ENCODE peak calls at places on chromosome 14, in eight cellular contexts. V is BE2C, Q is stomach, H is fibroblast of lung, A is upper lobe of right lung, C is Peyer's patch, T is heart left ventricle, P is colonic mucosa. B is an unnamed sample.

GRCh38 chr14:90301580-90302181 is 30.1 kb downstream of the NRDE2 start:
- DNase-seq in V (no peak), Q (no peak), H (peak; percentile 59), A (no peak), C (no peak), T (no peak), P (no peak), B (no peak)

GRCh38 chr14:58669556-58670200 is 31.9 kb downstream of the DACT1 start:
- DNase-seq in V (no peak), Q (no peak), H (no peak), A (no peak), C (no peak), T (no peak), P (no peak), B (no peak)

GRCh38 chr14:72917420-72917819 is 8.8 kb upstream of the DCAF4 start:
- DNase-seq in V (no peak), Q (no peak), H (peak; percentile 6), A (no peak), C (no peak), T (no peak), P (no peak), B (no peak)

GRCh38 chr14:68983210-68983609 is 4.1 kb upstream of the ACTN1 start:
- DNase-seq in V (no peak), Q (no peak), H (no peak), A (no peak), C (no peak), T (no peak), P (no peak), B (no peak)

GRCh38 chr14:60101801-60102200 is 10.1 kb downstream of the PCNX4 start:
- DNase-seq in V (no peak), Q (no peak), H (peak; percentile 59), A (no peak), C (no peak), T (no peak), P (no peak), B (no peak)

GRCh38 chr14:77607741-77608302 is 8.6 kb downstream of the SPTLC2 start:
- DNase-seq in V (no peak), Q (no peak), H (no peak), A (no peak), C (no peak), T (no peak), P (no peak), B (no peak)

GRCh38 chr14:52780893-52781292 is 10.5 kb downstream of the GNPNAT1 start:
- DNase-seq in V (no peak), Q (no peak), H (no peak), A (no peak), C (no peak), T (no peak), P (no peak), B (no peak)

GRCh38 chr14:97813556-97813955 is 1016.4 kb downstream of the VRK1 start:
- DNase-seq in V (no peak), Q (no peak), H (no peak), A (no peak), C (no peak), T (no peak), P (no peak), B (no peak)

GRCh38 chr14:35470775-35471174 is 63.2 kb upstream of the INSM2 start:
- DNase-seq in V (peak; percentile 21), Q (no peak), H (peak; percentile 14), A (no peak), C (no peak), T (no peak), P (no peak), B (peak; percentile 48)

GRCh38 chr14:70782361-70782760 is 27.0 kb downstream of the MAP3K9 start:
- DNase-seq in V (no peak), Q (no peak), H (peak; percentile 96), A (no peak), C (no peak), T (no peak), P (no peak), B (no peak)

GRCh38 chr14:100107236-100107635 is 42.0 kb downstream of the EVL start:
- DNase-seq in V (no peak), Q (no peak), H (no peak), A (peak; percentile 76), C (no peak), T (no peak), P (no peak), B (no peak)

DNA sequence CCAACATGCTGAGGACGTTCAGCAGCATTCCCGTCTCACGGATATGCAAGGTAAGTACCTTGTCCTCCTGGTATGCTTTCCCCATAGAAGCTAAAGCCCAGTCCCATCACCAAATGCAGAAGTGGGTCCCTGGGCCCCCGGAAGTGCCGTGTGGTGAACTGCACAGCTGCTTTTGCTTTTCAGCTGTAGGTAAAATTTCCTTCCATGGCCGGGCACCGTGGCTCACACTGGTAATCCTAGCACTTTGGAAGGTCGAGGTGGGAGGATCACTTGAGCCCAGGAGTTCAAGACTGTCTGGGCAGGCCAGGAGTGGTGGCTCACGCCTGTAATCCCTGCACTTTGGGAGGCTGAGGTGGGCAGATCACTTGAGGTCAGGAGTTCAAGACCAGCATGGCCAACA is 44.1 kb downstream of the HSP90AA1 start:
- DNase-seq in V (no peak), Q (no peak), H (no peak), A (no peak), C (no peak), T (no peak), P (no peak), B (no peak)
- H3K36me3 ChIP-seq in V (peaks cover 85% of the 10 kb centered on the region), Q (peaks cover 100% of the 10 kb centered on the region), H (peaks cover 48% of the 10 kb centered on the region), A (peaks cover 97% of the 10 kb centered on the region), C (peaks cover 5% of the 10 kb centered on the region), T (peaks cover 80% of the 10 kb centered on the region), P (peaks cover 56% of the 10 kb centered on the region), B (peaks cover 88% of the 10 kb centered on the region)

GRCh38 chr14:54589843-54590242 is 22.9 kb downstream of the SAMD4A start:
- DNase-seq in V (no peak), Q (no peak), H (peak; percentile 41), A (no peak), C (no peak), T (no peak), P (no peak), B (no peak)

GRCh38 chr14:54590481-54590880 is 23.6 kb downstream of the SAMD4A start:
- DNase-seq in V (no peak), Q (no peak), H (no peak), A (no peak), C (no peak), T (no peak), P (no peak), B (no peak)

GRCh38 chr14:54594531-54594930 is 27.6 kb downstream of the SAMD4A start:
- DNase-seq in V (no peak), Q (no peak), H (peak; percentile 61), A (no peak), C (no peak), T (no peak), P (no peak), B (no peak)

GRCh38 chr14:54591461-54592245 is 24.7 kb downstream of the SAMD4A start:
- DNase-seq in V (no peak), Q (no peak), H (no peak), A (no peak), C (no peak), T (no peak), P (no peak), B (no peak)

DNA sequence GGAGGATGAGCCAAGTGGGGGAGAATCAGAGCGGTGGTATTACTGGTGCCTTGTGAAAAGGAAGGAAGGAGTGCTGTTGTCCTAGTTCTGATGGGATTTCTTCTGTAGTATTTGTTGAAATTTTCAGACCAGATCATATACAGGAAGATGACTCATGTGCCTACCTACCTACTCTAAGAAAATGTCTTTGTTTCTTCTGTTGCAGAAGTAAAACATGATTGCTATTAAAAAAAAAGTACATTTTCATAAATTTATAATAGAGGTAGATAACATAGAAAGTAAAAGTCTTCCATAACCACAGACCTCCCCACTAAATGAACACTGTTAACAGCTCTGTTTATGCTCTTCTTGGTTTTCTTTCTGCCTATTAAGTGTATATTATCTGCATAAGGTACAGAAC is 26.9 kb downstream of the SAMD4A start:
- DNase-seq in V (no peak), Q (no peak), H (peak; percentile 58), A (no peak), C (no peak), T (no peak), P (no peak), B (no peak)
- H3K4me3 ChIP-seq in V (no peak overlapping the region), Q (no peak overlapping the region), H (no peak overlapping the region), A (no peak overlapping the region), C (no peak overlapping the region), T (no peak overlapping the region), P (no peak overlapping the region), B (no peak overlapping the region)

GRCh38 chr14:50335389-50335788 is 23.3 kb downstream of the DMAC2L start:
- DNase-seq in V (peak; percentile 61), Q (no peak), H (peak; percentile 69), A (no peak), C (peak; percentile 61), T (no peak), P (peak; percentile 72), B (peak; percentile 70)
- TF ChIP-seq CTCF in V (peak; percentile 31), Q (no peak), H (peak; percentile 5), A (no peak), C (no peak), T (no peak), P (no peak), B (no peak)

GRCh38 chr14:23557946-23558345 is 1.9 kb downstream of the THTPA start:
- DNase-seq in V (no peak), Q (no peak), H (no peak), A (no peak), C (no peak), T (no peak), P (no peak), B (no peak)
- H3K36me3 ChIP-seq in V (peaks cover 12% of the 10 kb centered on the region), Q (peaks cover 47% of the 10 kb centered on the region), H (no peaks in the 10 kb centered on the region), A (peaks cover 39% of the 10 kb centered on the region), C (no peaks in the 10 kb centered on the region), T (peaks cover 14% of the 10 kb centered on the region), P (no peaks in the 10 kb centered on the region), B (peaks cover 39% of the 10 kb centered on the region)

DNA sequence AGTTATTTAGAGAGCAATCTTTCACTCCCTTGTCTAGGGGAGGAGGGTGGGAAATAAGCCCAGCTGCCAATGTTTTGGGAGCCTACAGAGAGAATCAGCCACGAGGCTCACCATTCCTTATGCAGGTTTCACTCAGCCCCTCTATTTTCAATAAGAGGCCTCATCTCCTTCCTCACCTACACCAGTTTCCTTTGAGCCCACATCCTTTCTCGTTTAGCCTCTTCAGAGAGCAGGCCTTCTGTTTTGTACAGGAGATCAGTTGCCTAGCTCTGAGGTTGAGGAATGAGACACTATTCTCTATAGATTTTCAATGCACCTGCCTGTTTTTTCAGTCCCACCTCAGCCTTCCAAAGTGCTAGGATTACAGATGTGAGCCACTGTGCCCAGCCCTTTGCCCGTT is 17.9 kb downstream of the SNAPC1 start:
- DNase-seq in V (no peak), Q (no peak), H (no peak), A (no peak), C (no peak), T (no peak), P (no peak), B (no peak)
- H3K4me3 ChIP-seq in V (no peak overlapping the region), Q (no peak overlapping the region), H (no peak overlapping the region), A (no peak overlapping the region), C (no peak overlapping the region), T (no peak overlapping the region), P (no peak overlapping the region), B (no peak overlapping the region)

GRCh38 chr14:105365101-105365500 is 33.2 kb upstream of the TEX22 start:
- DNase-seq in V (no peak), Q (no peak), H (no peak), A (no peak), C (no peak), T (no peak), P (no peak), B (no peak)
- TF ChIP-seq CTCF in V (no peak), Q (no peak), H (no peak), A (no peak), C (no peak), T (no peak), P (no peak), B (no peak)

GRCh38 chr14:64170190-64170589 is 124.0 kb downstream of the ESR2 start:
- DNase-seq in V (no peak), Q (no peak), H (no peak), A (no peak), C (peak; percentile 70), T (no peak), P (no peak), B (no peak)
- H3K36me3 ChIP-seq in V (peaks cover 7% of the 10 kb centered on the region), Q (peaks cover 85% of the 10 kb centered on the region), H (no peaks in the 10 kb centered on the region), A (peaks cover 55% of the 10 kb centered on the region), C (no peaks in the 10 kb centered on the region), T (peaks cover 60% of the 10 kb centered on the region), P (no peaks in the 10 kb centered on the region), B (peaks cover 64% of the 10 kb centered on the region)

B was measured in WERI-Rb-1.